ENCODE peak calls at places on chromosomes 6 and 20, in eight cellular contexts. One of them, this sample, is unnamed.

GRCh38 chr6:161561938-161562337 is 288.1 kb upstream of the AGPAT4 start:
- DNase-seq in HCEC 1CT: no peak
- DNase-seq in retina: no peak
- DNase-seq in activated CD4-positive, alpha-beta T cell treated with anti-CD3 and anti-CD28 coated beads, Interleukin-2, amount 50 U/mL, for 1 hour: no peak
- DNase-seq in HEK293T: no peak
- DNase-seq in stimulated activated CD4-positive, alpha-beta T cell treated with anti-CD3 and anti-CD28 coated beads, Interleukin-2, amount 100 ng/mL, for 48 hours: no peak
- DNase-seq in progenitor cell of endocrine pancreas: no peak
- DNase-seq in WTC11: no peak
- DNase-seq in this sample: no peak

GRCh38 chr6:126267621-126268020 is 72.3 kb upstream of the CENPW start:
- DNase-seq in retina: peak
- DNase-seq in HCEC 1CT: no peak
- DNase-seq in WTC11: no peak
- DNase-seq in progenitor cell of endocrine pancreas: no peak
- DNase-seq in activated CD4-positive, alpha-beta T cell treated with anti-CD3 and anti-CD28 coated beads, Interleukin-2, amount 50 U/mL, for 1 hour: no peak
- DNase-seq in stimulated activated CD4-positive, alpha-beta T cell treated with anti-CD3 and anti-CD28 coated beads, Interleukin-2, amount 100 ng/mL, for 48 hours: no peak
- DNase-seq in HEK293T: no peak
- DNase-seq in this sample: no peak

GRCh38 chr20:51966296-51966971 is 164.1 kb upstream of the SALL4 start:
- DNase-seq in stimulated activated CD4-positive, alpha-beta T cell treated with anti-CD3 and anti-CD28 coated beads, Interleukin-2, amount 100 ng/mL, for 48 hours: peak
- DNase-seq in WTC11: peak
- DNase-seq in HEK293T: peak
- DNase-seq in activated CD4-positive, alpha-beta T cell treated with anti-CD3 and anti-CD28 coated beads, Interleukin-2, amount 50 U/mL, for 1 hour: no peak
- DNase-seq in HCEC 1CT: peak
- DNase-seq in progenitor cell of endocrine pancreas: no peak
- DNase-seq in retina: peak
- DNase-seq in this sample: peak

GRCh38 chr6:38346291-38347079 is 293.2 kb downstream of the BTBD9 start:
- DNase-seq in HCEC 1CT: peak
- DNase-seq in HEK293T: no peak
- DNase-seq in retina: no peak
- DNase-seq in activated CD4-positive, alpha-beta T cell treated with anti-CD3 and anti-CD28 coated beads, Interleukin-2, amount 50 U/mL, for 1 hour: no peak
- DNase-seq in stimulated activated CD4-positive, alpha-beta T cell treated with anti-CD3 and anti-CD28 coated beads, Interleukin-2, amount 100 ng/mL, for 48 hours: no peak
- DNase-seq in WTC11: no peak
- DNase-seq in progenitor cell of endocrine pancreas: no peak
- DNase-seq in this sample: peak

GRCh38 chr20:14882846-14883245 is 545.4 kb upstream of the FLRT3 start:
- DNase-seq in progenitor cell of endocrine pancreas: no peak
- DNase-seq in WTC11: no peak
- DNase-seq in HEK293T: no peak
- DNase-seq in HCEC 1CT: no peak
- DNase-seq in activated CD4-positive, alpha-beta T cell treated with anti-CD3 and anti-CD28 coated beads, Interleukin-2, amount 50 U/mL, for 1 hour: no peak
- DNase-seq in stimulated activated CD4-positive, alpha-beta T cell treated with anti-CD3 and anti-CD28 coated beads, Interleukin-2, amount 100 ng/mL, for 48 hours: no peak
- DNase-seq in retina: no peak
- DNase-seq in this sample: no peak

GRCh38 chr6:32047084-32047478 is 8.9 kb downstream of the CYP21A2 start:
- DNase-seq in stimulated activated CD4-positive, alpha-beta T cell treated with anti-CD3 and anti-CD28 coated beads, Interleukin-2, amount 100 ng/mL, for 48 hours: no peak
- DNase-seq in activated CD4-positive, alpha-beta T cell treated with anti-CD3 and anti-CD28 coated beads, Interleukin-2, amount 50 U/mL, for 1 hour: no peak
- DNase-seq in progenitor cell of endocrine pancreas: no peak
- DNase-seq in WTC11: no peak
- DNase-seq in HEK293T: no peak
- DNase-seq in HCEC 1CT: peak
- DNase-seq in retina: peak
- DNase-seq in this sample: no peak

GRCh38 chr6:17831135-17831534 is 124.4 kb upstream of the NUP153 start:
- DNase-seq in activated CD4-positive, alpha-beta T cell treated with anti-CD3 and anti-CD28 coated beads, Interleukin-2, amount 50 U/mL, for 1 hour: no peak
- DNase-seq in retina: no peak
- DNase-seq in stimulated activated CD4-positive, alpha-beta T cell treated with anti-CD3 and anti-CD28 coated beads, Interleukin-2, amount 100 ng/mL, for 48 hours: no peak
- DNase-seq in progenitor cell of endocrine pancreas: no peak
- DNase-seq in HEK293T: no peak
- DNase-seq in HCEC 1CT: peak
- DNase-seq in WTC11: no peak
- DNase-seq in this sample: no peak

GRCh38 chr20:48146303-48146702 is 361.0 kb upstream of the SULF2 start:
- DNase-seq in progenitor cell of endocrine pancreas: no peak
- DNase-seq in HCEC 1CT: no peak
- DNase-seq in WTC11: no peak
- DNase-seq in retina: no peak
- DNase-seq in stimulated activated CD4-positive, alpha-beta T cell treated with anti-CD3 and anti-CD28 coated beads, Interleukin-2, amount 100 ng/mL, for 48 hours: no peak
- DNase-seq in activated CD4-positive, alpha-beta T cell treated with anti-CD3 and anti-CD28 coated beads, Interleukin-2, amount 50 U/mL, for 1 hour: no peak
- DNase-seq in HEK293T: no peak
- DNase-seq in this sample: no peak

GRCh38 chr6:53926505-53926904 is 131.7 kb downstream of the LRRC1 start:
- DNase-seq in WTC11: no peak
- DNase-seq in stimulated activated CD4-positive, alpha-beta T cell treated with anti-CD3 and anti-CD28 coated beads, Interleukin-2, amount 100 ng/mL, for 48 hours: no peak
- DNase-seq in HEK293T: no peak
- DNase-seq in activated CD4-positive, alpha-beta T cell treated with anti-CD3 and anti-CD28 coated beads, Interleukin-2, amount 50 U/mL, for 1 hour: no peak
- DNase-seq in HCEC 1CT: peak
- DNase-seq in retina: no peak
- DNase-seq in progenitor cell of endocrine pancreas: no peak
- DNase-seq in this sample: peak

GRCh38 chr6:159981171-159981571 is 12.3 kb downstream of the IGF2R start:
- DNase-seq in HEK293T: no peak
- DNase-seq in progenitor cell of endocrine pancreas: no peak
- DNase-seq in HCEC 1CT: no peak
- DNase-seq in activated CD4-positive, alpha-beta T cell treated with anti-CD3 and anti-CD28 coated beads, Interleukin-2, amount 50 U/mL, for 1 hour: no peak
- DNase-seq in WTC11: no peak
- DNase-seq in stimulated activated CD4-positive, alpha-beta T cell treated with anti-CD3 and anti-CD28 coated beads, Interleukin-2, amount 100 ng/mL, for 48 hours: no peak
- DNase-seq in retina: no peak
- DNase-seq in this sample: no peak

GRCh38 chr6:134590449-134590848 is 272.5 kb upstream of the SGK1 start:
- DNase-seq in HCEC 1CT: peak
- DNase-seq in HEK293T: no peak
- DNase-seq in activated CD4-positive, alpha-beta T cell treated with anti-CD3 and anti-CD28 coated beads, Interleukin-2, amount 50 U/mL, for 1 hour: no peak
- DNase-seq in retina: no peak
- DNase-seq in WTC11: no peak
- DNase-seq in stimulated activated CD4-positive, alpha-beta T cell treated with anti-CD3 and anti-CD28 coated beads, Interleukin-2, amount 100 ng/mL, for 48 hours: no peak
- DNase-seq in progenitor cell of endocrine pancreas: no peak
- DNase-seq in this sample: no peak

GRCh38 chr20:13777171-13777601 is 7.5 kb downstream of the ESF1 start:
- DNase-seq in stimulated activated CD4-positive, alpha-beta T cell treated with anti-CD3 and anti-CD28 coated beads, Interleukin-2, amount 100 ng/mL, for 48 hours: no peak
- DNase-seq in progenitor cell of endocrine pancreas: no peak
- DNase-seq in retina: no peak
- DNase-seq in HCEC 1CT: peak
- DNase-seq in WTC11: no peak
- DNase-seq in HEK293T: no peak
- DNase-seq in activated CD4-positive, alpha-beta T cell treated with anti-CD3 and anti-CD28 coated beads, Interleukin-2, amount 50 U/mL, for 1 hour: no peak
- DNase-seq in this sample: no peak

GRCh38 chr6:38337819-38338465 is 301.8 kb downstream of the BTBD9 start:
- DNase-seq in activated CD4-positive, alpha-beta T cell treated with anti-CD3 and anti-CD28 coated beads, Interleukin-2, amount 50 U/mL, for 1 hour: no peak
- DNase-seq in HCEC 1CT: peak
- DNase-seq in stimulated activated CD4-positive, alpha-beta T cell treated with anti-CD3 and anti-CD28 coated beads, Interleukin-2, amount 100 ng/mL, for 48 hours: no peak
- DNase-seq in WTC11: no peak
- DNase-seq in retina: no peak
- DNase-seq in HEK293T: no peak
- DNase-seq in progenitor cell of endocrine pancreas: no peak
- DNase-seq in this sample: no peak

GRCh38 chr6:169779092-169779815 is 27.8 kb downstream of the ERMARD start:
- DNase-seq in HCEC 1CT: no peak
- DNase-seq in HEK293T: no peak
- DNase-seq in retina: no peak
- DNase-seq in WTC11: no peak
- DNase-seq in stimulated activated CD4-positive, alpha-beta T cell treated with anti-CD3 and anti-CD28 coated beads, Interleukin-2, amount 100 ng/mL, for 48 hours: no peak
- DNase-seq in progenitor cell of endocrine pancreas: no peak
- DNase-seq in activated CD4-positive, alpha-beta T cell treated with anti-CD3 and anti-CD28 coated beads, Interleukin-2, amount 50 U/mL, for 1 hour: no peak
- DNase-seq in this sample: no peak

GRCh38 chr6:69795469-69796080 is 1.2 kb downstream of the LMBRD1 start:
- DNase-seq in HCEC 1CT: no peak
- DNase-seq in stimulated activated CD4-positive, alpha-beta T cell treated with anti-CD3 and anti-CD28 coated beads, Interleukin-2, amount 100 ng/mL, for 48 hours: no peak
- DNase-seq in retina: no peak
- DNase-seq in WTC11: no peak
- DNase-seq in activated CD4-positive, alpha-beta T cell treated with anti-CD3 and anti-CD28 coated beads, Interleukin-2, amount 50 U/mL, for 1 hour: no peak
- DNase-seq in progenitor cell of endocrine pancreas: no peak
- DNase-seq in HEK293T: peak
- DNase-seq in this sample: no peak

GRCh38 chr6:141677598-141678211 is 455.0 kb upstream of the GJE1 start:
- DNase-seq in WTC11: no peak
- DNase-seq in progenitor cell of endocrine pancreas: no peak
- DNase-seq in activated CD4-positive, alpha-beta T cell treated with anti-CD3 and anti-CD28 coated beads, Interleukin-2, amount 50 U/mL, for 1 hour: no peak
- DNase-seq in retina: peak
- DNase-seq in HEK293T: peak
- DNase-seq in stimulated activated CD4-positive, alpha-beta T cell treated with anti-CD3 and anti-CD28 coated beads, Interleukin-2, amount 100 ng/mL, for 48 hours: no peak
- DNase-seq in HCEC 1CT: peak
- DNase-seq in this sample: no peak

GRCh38 chr20:17281478-17281877 is 54.6 kb downstream of the PCSK2 start:
- DNase-seq in stimulated activated CD4-positive, alpha-beta T cell treated with anti-CD3 and anti-CD28 coated beads, Interleukin-2, amount 100 ng/mL, for 48 hours: peak
- DNase-seq in activated CD4-positive, alpha-beta T cell treated with anti-CD3 and anti-CD28 coated beads, Interleukin-2, amount 50 U/mL, for 1 hour: no peak
- DNase-seq in retina: no peak
- DNase-seq in HEK293T: peak
- DNase-seq in WTC11: peak
- DNase-seq in HCEC 1CT: no peak
- DNase-seq in progenitor cell of endocrine pancreas: no peak
- DNase-seq in this sample: peak

GRCh38 chr6:144578385-144579350 is 293.5 kb downstream of the UTRN start:
- DNase-seq in retina: no peak
- DNase-seq in progenitor cell of endocrine pancreas: no peak
- DNase-seq in HEK293T: no peak
- DNase-seq in stimulated activated CD4-positive, alpha-beta T cell treated with anti-CD3 and anti-CD28 coated beads, Interleukin-2, amount 100 ng/mL, for 48 hours: no peak
- DNase-seq in HCEC 1CT: peak
- DNase-seq in activated CD4-positive, alpha-beta T cell treated with anti-CD3 and anti-CD28 coated beads, Interleukin-2, amount 50 U/mL, for 1 hour: no peak
- DNase-seq in WTC11: no peak
- DNase-seq in this sample: no peak

GRCh38 chr6:86943819-86944407 is 6.6 kb downstream of the HTR1E start:
- DNase-seq in HEK293T: no peak
- DNase-seq in WTC11: no peak
- DNase-seq in stimulated activated CD4-positive, alpha-beta T cell treated with anti-CD3 and anti-CD28 coated beads, Interleukin-2, amount 100 ng/mL, for 48 hours: no peak
- DNase-seq in progenitor cell of endocrine pancreas: no peak
- DNase-seq in HCEC 1CT: no peak
- DNase-seq in retina: no peak
- DNase-seq in activated CD4-positive, alpha-beta T cell treated with anti-CD3 and anti-CD28 coated beads, Interleukin-2, amount 50 U/mL, for 1 hour: no peak
- DNase-seq in this sample: no peak

GRCh38 chr6:141539617-141540016 is 593.1 kb upstream of the GJE1 start:
- DNase-seq in activated CD4-positive, alpha-beta T cell treated with anti-CD3 and anti-CD28 coated beads, Interleukin-2, amount 50 U/mL, for 1 hour: no peak
- DNase-seq in retina: no peak
- DNase-seq in progenitor cell of endocrine pancreas: no peak
- DNase-seq in HCEC 1CT: peak
- DNase-seq in WTC11: no peak
- DNase-seq in stimulated activated CD4-positive, alpha-beta T cell treated with anti-CD3 and anti-CD28 coated beads, Interleukin-2, amount 100 ng/mL, for 48 hours: no peak
- DNase-seq in HEK293T: no peak
- DNase-seq in this sample: no peak

GRCh38 chr6:158042245-158042798 is 60.7 kb downstream of the SYNJ2 start:
- DNase-seq in progenitor cell of endocrine pancreas: no peak
- DNase-seq in HCEC 1CT: peak
- DNase-seq in HEK293T: peak
- DNase-seq in WTC11: no peak
- DNase-seq in stimulated activated CD4-positive, alpha-beta T cell treated with anti-CD3 and anti-CD28 coated beads, Interleukin-2, amount 100 ng/mL, for 48 hours: no peak
- DNase-seq in activated CD4-positive, alpha-beta T cell treated with anti-CD3 and anti-CD28 coated beads, Interleukin-2, amount 50 U/mL, for 1 hour: no peak
- DNase-seq in retina: no peak
- DNase-seq in this sample: no peak

GRCh38 chr20:51313275-51313898 is 229.1 kb downstream of the NFATC2 start:
- DNase-seq in HCEC 1CT: no peak
- DNase-seq in progenitor cell of endocrine pancreas: no peak
- DNase-seq in retina: no peak
- DNase-seq in WTC11: no peak
- DNase-seq in HEK293T: no peak
- DNase-seq in activated CD4-positive, alpha-beta T cell treated with anti-CD3 and anti-CD28 coated beads, Interleukin-2, amount 50 U/mL, for 1 hour: no peak
- DNase-seq in stimulated activated CD4-positive, alpha-beta T cell treated with anti-CD3 and anti-CD28 coated beads, Interleukin-2, amount 100 ng/mL, for 48 hours: no peak
- DNase-seq in this sample: no peak

GRCh38 chr6:32637219-32637880 is at the start of gene HLA-DQA1:
- DNase-seq in retina: no peak
- DNase-seq in progenitor cell of endocrine pancreas: no peak
- DNase-seq in WTC11: no peak
- DNase-seq in stimulated activated CD4-positive, alpha-beta T cell treated with anti-CD3 and anti-CD28 coated beads, Interleukin-2, amount 100 ng/mL, for 48 hours: no peak
- DNase-seq in HCEC 1CT: no peak
- DNase-seq in activated CD4-positive, alpha-beta T cell treated with anti-CD3 and anti-CD28 coated beads, Interleukin-2, amount 50 U/mL, for 1 hour: no peak
- DNase-seq in HEK293T: no peak
- DNase-seq in this sample: no peak

GRCh38 chr20:12715371-12715770 is 293.4 kb upstream of the SPTLC3 start:
- DNase-seq in progenitor cell of endocrine pancreas: no peak
- DNase-seq in activated CD4-positive, alpha-beta T cell treated with anti-CD3 and anti-CD28 coated beads, Interleukin-2, amount 50 U/mL, for 1 hour: no peak
- DNase-seq in HEK293T: no peak
- DNase-seq in stimulated activated CD4-positive, alpha-beta T cell treated with anti-CD3 and anti-CD28 coated beads, Interleukin-2, amount 100 ng/mL, for 48 hours: no peak
- DNase-seq in WTC11: no peak
- DNase-seq in retina: no peak
- DNase-seq in HCEC 1CT: no peak
- DNase-seq in this sample: no peak

GRCh38 chr6:166351715-166352285 is 9.5 kb upstream of the SFT2D1 start:
- DNase-seq in WTC11: no peak
- DNase-seq in retina: no peak
- DNase-seq in progenitor cell of endocrine pancreas: no peak
- DNase-seq in HEK293T: no peak
- DNase-seq in HCEC 1CT: peak
- DNase-seq in stimulated activated CD4-positive, alpha-beta T cell treated with anti-CD3 and anti-CD28 coated beads, Interleukin-2, amount 100 ng/mL, for 48 hours: no peak
- DNase-seq in activated CD4-positive, alpha-beta T cell treated with anti-CD3 and anti-CD28 coated beads, Interleukin-2, amount 50 U/mL, for 1 hour: no peak
- DNase-seq in this sample: peak

GRCh38 chr6:195861-196360 is 96.4 kb upstream of the DUSP22 start:
- DNase-seq in activated CD4-positive, alpha-beta T cell treated with anti-CD3 and anti-CD28 coated beads, Interleukin-2, amount 50 U/mL, for 1 hour: peak
- DNase-seq in stimulated activated CD4-positive, alpha-beta T cell treated with anti-CD3 and anti-CD28 coated beads, Interleukin-2, amount 100 ng/mL, for 48 hours: no peak
- DNase-seq in WTC11: no peak
- DNase-seq in progenitor cell of endocrine pancreas: no peak
- DNase-seq in HEK293T: no peak
- DNase-seq in retina: no peak
- DNase-seq in HCEC 1CT: peak
- DNase-seq in this sample: no peak

GRCh38 chr6:56766139-56766805 is 123.6 kb upstream of the DST start:
- DNase-seq in activated CD4-positive, alpha-beta T cell treated with anti-CD3 and anti-CD28 coated beads, Interleukin-2, amount 50 U/mL, for 1 hour: no peak
- DNase-seq in WTC11: no peak
- DNase-seq in HCEC 1CT: no peak
- DNase-seq in stimulated activated CD4-positive, alpha-beta T cell treated with anti-CD3 and anti-CD28 coated beads, Interleukin-2, amount 100 ng/mL, for 48 hours: no peak
- DNase-seq in HEK293T: no peak
- DNase-seq in retina: no peak
- DNase-seq in progenitor cell of endocrine pancreas: no peak
- DNase-seq in this sample: no peak

GRCh38 chr20:13996265-13996664 is 949 bp downstream of the MACROD2 start:
- DNase-seq in retina: no peak
- DNase-seq in HCEC 1CT: no peak
- DNase-seq in progenitor cell of endocrine pancreas: no peak
- DNase-seq in stimulated activated CD4-positive, alpha-beta T cell treated with anti-CD3 and anti-CD28 coated beads, Interleukin-2, amount 100 ng/mL, for 48 hours: no peak
- DNase-seq in activated CD4-positive, alpha-beta T cell treated with anti-CD3 and anti-CD28 coated beads, Interleukin-2, amount 50 U/mL, for 1 hour: no peak
- DNase-seq in WTC11: no peak
- DNase-seq in HEK293T: peak
- DNase-seq in this sample: no peak

GRCh38 chr20:50690562-50690978 is 772 bp downstream of the RIPOR3 start:
- DNase-seq in HCEC 1CT: no peak
- DNase-seq in retina: no peak
- DNase-seq in activated CD4-positive, alpha-beta T cell treated with anti-CD3 and anti-CD28 coated beads, Interleukin-2, amount 50 U/mL, for 1 hour: no peak
- DNase-seq in progenitor cell of endocrine pancreas: no peak
- DNase-seq in WTC11: no peak
- DNase-seq in HEK293T: no peak
- DNase-seq in stimulated activated CD4-positive, alpha-beta T cell treated with anti-CD3 and anti-CD28 coated beads, Interleukin-2, amount 100 ng/mL, for 48 hours: no peak
- DNase-seq in this sample: peak

GRCh38 chr6:42512498-42513042 is 51.3 kb upstream of the UBR2 start:
- DNase-seq in retina: no peak
- DNase-seq in HCEC 1CT: no peak
- DNase-seq in stimulated activated CD4-positive, alpha-beta T cell treated with anti-CD3 and anti-CD28 coated beads, Interleukin-2, amount 100 ng/mL, for 48 hours: no peak
- DNase-seq in WTC11: no peak
- DNase-seq in progenitor cell of endocrine pancreas: no peak
- DNase-seq in HEK293T: no peak
- DNase-seq in activated CD4-positive, alpha-beta T cell treated with anti-CD3 and anti-CD28 coated beads, Interleukin-2, amount 50 U/mL, for 1 hour: no peak
- DNase-seq in this sample: no peak

This sample was measured in SJCRH30.